ENCODE peak calls at places on chromosome X, in nine cellular contexts. R, N, Q, M, P, D, X, Z and H are unnamed samples.

GRCh38 chrX:132631579-132632232 is 142.9 kb upstream of the MBNL3 start:
- DNase-seq in Q (no peak), D (no peak), M (no peak), R (no peak), X (no peak), P (no peak), Z (peak; percentile 51), N (no peak), H (no peak)

GRCh38 chrX:69153060-69153730 is 12.1 kb downstream of the PJA1 start:
- DNase-seq in M (peak; percentile 45), P (no peak), N (peak; percentile 56), Q (peak; percentile 45), R (no peak), X (no peak), Z (peak; percentile 70), D (no peak), H (no peak)

GRCh38 chrX:30957753-30958152 is 68.7 kb upstream of the TAB3 start:
- DNase-seq in N (no peak), D (no peak), P (no peak), X (no peak), Z (peak; percentile 17), M (no peak), R (no peak), Q (no peak), H (no peak)

GRCh38 chrX:2498781-2499302 is 1.9 kb downstream of the DHRSX start:
- DNase-seq in N (no peak), Z (peak; percentile 47), Q (no peak), R (peak; percentile 56), M (no peak), D (no peak), P (no peak), X (no peak), H (no peak)

GRCh38 chrX:85031505-85031904 is 27.8 kb downstream of the APOOL start:
- DNase-seq in P (no peak), X (no peak), Q (no peak), N (no peak), D (no peak), M (no peak), Z (no peak), R (no peak), H (no peak)

GRCh38 chrX:1400049-1400448 is 8.1 kb upstream of the SLC25A6 start:
- DNase-seq in D (peak; percentile 26), X (no peak), P (no peak), M (no peak), R (no peak), Q (no peak), N (peak; percentile 29), Z (no peak), H (no peak)

GRCh38 chrX:109281478-109282275 is 200.2 kb downstream of the GUCY2F start:
- DNase-seq in N (no peak), P (no peak), Z (no peak), R (no peak), D (no peak), M (no peak), Q (no peak), X (no peak), H (no peak)

GRCh38 chrX:113726898-113727297 is 857.0 kb upstream of the HTR2C start:
- DNase-seq in N (no peak), P (no peak), X (no peak), M (no peak), Z (no peak), D (no peak), R (no peak), Q (no peak), H (no peak)

GRCh38 chrX:48958635-48959094 is 1.3 kb upstream of the OTUD5 start:
- DNase-seq in P (peak; percentile 49), M (no peak), Z (peak; percentile 66), D (no peak), N (peak; percentile 75), X (no peak), R (no peak), Q (peak; percentile 58), H (no peak)

GRCh38 chrX:74147439-74147838 is 156.5 kb upstream of the ZCCHC13 start:
- DNase-seq in P (no peak), D (no peak), R (no peak), Q (no peak), M (no peak), N (no peak), X (no peak), Z (no peak), H (no peak)

GRCh38 chrX:123339201-123339905 is 155.3 kb downstream of the GRIA3 start:
- DNase-seq in Q (no peak), Z (no peak), N (no peak), X (no peak), M (no peak), P (no peak), R (no peak), D (no peak), H (no peak)

GRCh38 chrX:119693032-119693995 is at the start of gene SEPTIN6:
- DNase-seq in M (peak; percentile 26), R (no peak), Z (peak; percentile 58), D (peak; percentile 88), X (peak; percentile 86), P (peak; percentile 74), N (peak; percentile 83), Q (peak; percentile 64), H (peak; percentile 92)

GRCh38 chrX:119694601-119695534 is 1.9 kb upstream of the SEPTIN6 start:
- DNase-seq in R (no peak), N (no peak), D (no peak), X (no peak), Z (no peak), Q (no peak), P (no peak), M (no peak), H (no peak)

GRCh38 chrX:119690921-119691716 is 1.8 kb downstream of the SEPTIN6 start:
- DNase-seq in N (no peak), X (peak; percentile 67), R (no peak), M (no peak), Q (no peak), P (no peak), Z (peak; percentile 42), D (no peak), H (no peak)

GRCh38 chrX:119693996-119694451 is 1.1 kb upstream of the SEPTIN6 start:
- DNase-seq in M (no peak), R (no peak), X (no peak), Q (no peak), P (no peak), Z (no peak), D (no peak), N (peak; percentile 50), H (no peak)

GRCh38 chrX:119692241-119693031 is 532 bp downstream of the SEPTIN6 start:
- DNase-seq in R (no peak), Z (peak; percentile 74), M (no peak), X (peak; percentile 72), P (no peak), D (peak; percentile 81), N (peak; percentile 58), Q (no peak), H (peak; percentile 52)
- H3K27ac ChIP-seq in R (peak overlapping the region; percentile 50), Z (peak overlapping the region; percentile 28), M (peak overlapping the region; percentile 76), X (peak overlapping the region; percentile 82), P (peak overlapping the region; percentile 71), D (peak overlapping the region; percentile 59), N (no peak overlapping the region), Q (peak overlapping the region; percentile 48), H (peak overlapping the region; percentile 89)

DNA sequence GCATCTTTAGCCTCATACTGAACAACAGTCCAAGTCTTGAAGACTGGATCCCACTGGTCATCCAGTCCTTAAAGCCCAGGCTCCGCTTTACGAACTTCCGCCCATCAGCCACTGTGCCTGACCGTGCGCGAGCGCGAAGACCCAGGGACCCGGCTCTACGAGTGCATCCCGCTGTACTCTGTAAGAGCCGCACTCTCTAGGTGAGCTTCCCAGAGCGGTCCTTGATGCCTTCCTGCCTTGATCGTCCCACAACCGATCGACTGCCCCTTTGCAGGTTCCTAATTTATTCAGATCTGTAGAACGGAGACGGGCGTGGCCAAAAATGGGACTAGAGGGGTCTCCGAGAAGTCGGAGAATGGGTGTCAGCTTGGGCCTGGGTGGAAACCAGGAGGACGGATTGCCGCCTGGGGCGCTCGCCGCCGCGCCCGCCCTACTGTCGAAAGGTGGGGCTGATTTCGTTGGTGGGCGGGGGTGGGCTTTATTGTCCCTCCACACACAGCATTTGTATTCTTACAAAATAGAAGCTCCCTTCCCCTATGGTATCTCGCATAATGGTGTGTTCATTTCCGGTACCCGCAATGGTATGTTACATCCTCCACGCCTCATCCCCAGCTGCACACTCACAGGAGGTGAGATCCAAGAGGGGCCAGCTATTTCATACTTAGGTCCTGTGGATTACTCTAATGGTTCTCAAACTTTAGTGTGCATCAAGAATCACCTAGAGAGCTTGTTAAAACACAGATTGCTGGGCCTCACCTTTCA is 42.3 kb upstream of the FAM156A start:
- DNase-seq in M (no peak), Q (no peak), P (no peak), X (no peak), Z (no peak), N (no peak), R (no peak), D (no peak), H (no peak)
- H3K4me3 ChIP-seq in M (no peak overlapping the region), Q (no peak overlapping the region), P (no peak overlapping the region), X (peak overlapping the region; percentile 39), Z (no peak overlapping the region), N (no peak overlapping the region), R (no peak overlapping the region), D (no peak overlapping the region), H (no peak overlapping the region)

DNA sequence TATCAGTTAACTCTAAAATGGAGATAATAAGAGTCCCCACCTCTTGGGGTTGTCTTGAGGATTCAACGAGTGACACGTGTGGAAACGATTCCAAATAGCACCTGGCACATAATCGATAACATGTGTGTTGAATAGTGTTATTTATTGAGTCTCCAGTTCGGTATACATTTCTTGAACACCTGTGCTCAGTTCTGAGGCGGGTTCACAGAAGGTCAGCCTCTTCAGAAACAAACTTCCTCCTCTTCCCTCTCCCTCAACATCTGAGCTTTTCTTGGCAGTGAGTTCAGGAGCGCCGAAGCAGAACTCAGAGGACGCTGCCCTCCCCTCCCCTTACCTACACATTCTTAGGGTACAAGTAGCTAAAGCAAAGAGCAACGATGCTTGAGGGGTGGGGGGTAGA is 934 bp downstream of the PDHA1 start:
- DNase-seq in Q (no peak), D (no peak), R (no peak), M (no peak), N (no peak), X (no peak), Z (no peak), P (no peak), H (no peak)
- H3K27ac ChIP-seq in Q (peak overlapping the region; percentile 96), D (no peak overlapping the region), R (peak overlapping the region; percentile 84), M (no peak overlapping the region), N (no peak overlapping the region), X (peak overlapping the region; percentile 82), Z (peak overlapping the region; percentile 81), P (no peak overlapping the region), H (peak overlapping the region; percentile 86)

GRCh38 chrX:12901486-12901885 is 4.9 kb upstream of the TLR8 start:
- DNase-seq in X (peak; percentile 69), Q (peak; percentile 45), R (no peak), N (peak; percentile 62), D (peak; percentile 34), P (peak; percentile 48), Z (peak; percentile 44), M (peak; percentile 24), H (peak; percentile 35)

GRCh38 chrX:12895856-12896255 is 10.6 kb upstream of the TLR8 start:
- DNase-seq in R (no peak), D (no peak), P (no peak), N (no peak), X (no peak), Z (no peak), M (no peak), Q (no peak), H (no peak)

GRCh38 chrX:12896935-12897334 is 9.5 kb upstream of the TLR8 start:
- DNase-seq in R (no peak), X (no peak), Q (no peak), D (no peak), M (no peak), N (no peak), Z (no peak), P (no peak), H (no peak)

GRCh38 chrX:12898073-12898472 is 8.3 kb upstream of the TLR8 start:
- DNase-seq in P (peak; percentile 53), N (no peak), D (no peak), X (no peak), R (no peak), Z (no peak), Q (no peak), M (no peak), H (no peak)

GRCh38 chrX:12899506-12899905 is 6.9 kb upstream of the TLR8 start:
- DNase-seq in N (no peak), M (no peak), P (no peak), X (no peak), D (no peak), R (no peak), Q (no peak), Z (no peak), H (no peak)
- H3K4me3 ChIP-seq in N (no peak overlapping the region), M (no peak overlapping the region), P (no peak overlapping the region), X (no peak overlapping the region), D (no peak overlapping the region), R (no peak overlapping the region), Q (no peak overlapping the region), Z (no peak overlapping the region), H (no peak overlapping the region)